ENCODE peak calls at places on chromosomes 2 and 18, in four cellular contexts. One of them, this sample, is unnamed.

GRCh38 chr18:11324956-11325873 is 175.8 kb upstream of the PIEZO2 start:
- DNase-seq in keratinocyte: no peak
- DNase-seq in HFF-Myc: peak; percentile 71
- DNase-seq in cardiac muscle cell: no peak
- DNase-seq in this sample: peak; percentile 67

GRCh38 chr2:206989306-206989705 is 50.0 kb downstream of the CPO start:
- DNase-seq in keratinocyte: no peak
- DNase-seq in HFF-Myc: no peak
- DNase-seq in cardiac muscle cell: peak; percentile 60
- DNase-seq in this sample: no peak

GRCh38 chr18:44182363-44182762 is 498.3 kb upstream of the SETBP1 start:
- DNase-seq in keratinocyte: no peak
- DNase-seq in HFF-Myc: no peak
- DNase-seq in cardiac muscle cell: no peak
- DNase-seq in this sample: no peak

GRCh38 chr18:23703057-23703986 is 14.1 kb downstream of the LAMA3 start:
- DNase-seq in keratinocyte: no peak
- DNase-seq in HFF-Myc: peak; percentile 59
- DNase-seq in cardiac muscle cell: peak; percentile 27
- DNase-seq in this sample: no peak

GRCh38 chr2:176494949-176495353 is 225.7 kb downstream of the MTX2 start:
- DNase-seq in keratinocyte: no peak
- DNase-seq in HFF-Myc: no peak
- DNase-seq in cardiac muscle cell: no peak
- DNase-seq in this sample: no peak

GRCh38 chr2:98158305-98158704 is 71.3 kb downstream of the VWA3B start:
- DNase-seq in keratinocyte: no peak
- DNase-seq in HFF-Myc: no peak
- DNase-seq in cardiac muscle cell: peak; percentile 67
- DNase-seq in this sample: no peak

GRCh38 chr18:31255953-31256352 is 62.0 kb upstream of the DSG1 start:
- DNase-seq in keratinocyte: peak; percentile 49
- DNase-seq in HFF-Myc: no peak
- DNase-seq in cardiac muscle cell: no peak
- DNase-seq in this sample: no peak

GRCh38 chr18:24656571-24656971 is 196.1 kb downstream of the HRH4 start:
- DNase-seq in keratinocyte: no peak
- DNase-seq in HFF-Myc: no peak
- DNase-seq in cardiac muscle cell: no peak
- DNase-seq in this sample: no peak

GRCh38 chr2:60534034-60534393 is 19.4 kb downstream of the BCL11A start:
- DNase-seq in keratinocyte: no peak
- DNase-seq in HFF-Myc: no peak
- DNase-seq in cardiac muscle cell: no peak
- DNase-seq in this sample: no peak

GRCh38 chr2:140892429-140892828 is 1238.4 kb downstream of the LRP1B start:
- DNase-seq in keratinocyte: no peak
- DNase-seq in HFF-Myc: no peak
- DNase-seq in cardiac muscle cell: no peak
- DNase-seq in this sample: peak; percentile 36

GRCh38 chr2:64914735-64915509 is 74.3 kb upstream of the SLC1A4 start:
- DNase-seq in keratinocyte: no peak
- DNase-seq in HFF-Myc: peak; percentile 36
- DNase-seq in cardiac muscle cell: no peak
- DNase-seq in this sample: no peak

GRCh38 chr2:112031916-112032582 is 23.0 kb upstream of the TMEM87B start:
- DNase-seq in keratinocyte: no peak
- DNase-seq in HFF-Myc: no peak
- DNase-seq in cardiac muscle cell: peak; percentile 6
- DNase-seq in this sample: no peak

GRCh38 chr2:199833525-199833924 is 17.5 kb downstream of the FTCDNL1 start:
- DNase-seq in keratinocyte: no peak
- DNase-seq in HFF-Myc: no peak
- DNase-seq in cardiac muscle cell: no peak
- DNase-seq in this sample: no peak

GRCh38 chr2:207432471-207432870 is 97.3 kb upstream of the CREB1 start:
- DNase-seq in keratinocyte: no peak
- DNase-seq in HFF-Myc: peak; percentile 16
- DNase-seq in cardiac muscle cell: no peak
- DNase-seq in this sample: peak; percentile 34

GRCh38 chr18:50203801-50204604 is 9.1 kb upstream of the MYO5B start:
- DNase-seq in keratinocyte: no peak
- DNase-seq in HFF-Myc: no peak
- DNase-seq in cardiac muscle cell: peak; percentile 82
- DNase-seq in this sample: no peak

GRCh38 chr18:29874519-29875098 is 1167.9 kb downstream of the DSC3 start:
- DNase-seq in keratinocyte: peak; percentile 5
- DNase-seq in HFF-Myc: peak; percentile 11
- DNase-seq in cardiac muscle cell: peak; percentile 51
- DNase-seq in this sample: no peak

GRCh38 chr2:39379643-39380524 is 57.2 kb downstream of the MAP4K3 start:
- DNase-seq in keratinocyte: no peak
- DNase-seq in HFF-Myc: peak; percentile 41
- DNase-seq in cardiac muscle cell: peak; percentile 57
- DNase-seq in this sample: peak; percentile 7

DNA sequence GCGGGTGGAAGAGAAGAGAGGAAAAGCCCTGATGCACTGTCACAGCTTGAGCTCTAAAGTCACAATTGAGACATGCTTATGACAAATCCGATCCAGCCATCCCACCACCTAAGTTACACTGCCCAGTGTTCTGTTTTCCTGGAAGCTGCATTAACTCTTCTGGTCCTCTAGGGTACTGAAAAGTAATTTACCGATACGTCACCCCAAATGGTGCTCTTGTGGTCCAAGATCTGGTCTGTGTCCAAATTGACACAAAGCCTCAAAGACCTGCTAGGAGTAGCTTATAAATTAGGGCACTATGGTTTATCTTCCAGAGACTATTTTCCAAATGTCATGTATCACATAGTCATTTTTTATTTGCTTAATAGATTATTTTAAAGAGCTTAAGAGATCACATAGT is 186.7 kb upstream of the ETAA1 start:
- DNase-seq in keratinocyte: no peak
- DNase-seq in HFF-Myc: no peak
- DNase-seq in cardiac muscle cell: no peak
- DNase-seq in this sample: no peak
- TF ChIP-seq CTCF in keratinocyte: no peak
- TF ChIP-seq CTCF in HFF-Myc: no peak
- TF ChIP-seq CTCF in cardiac muscle cell: no peak
- TF ChIP-seq CTCF in this sample: no peak

GRCh38 chr2:234454433-234454832 is 42.4 kb downstream of the ARL4C start:
- DNase-seq in keratinocyte: no peak
- DNase-seq in HFF-Myc: no peak
- DNase-seq in cardiac muscle cell: no peak
- DNase-seq in this sample: no peak
- H3K4me3 ChIP-seq in keratinocyte: no peak overlapping the region
- H3K4me3 ChIP-seq in HFF-Myc: no peak overlapping the region
- H3K4me3 ChIP-seq in cardiac muscle cell: no peak overlapping the region
- H3K4me3 ChIP-seq in this sample: no peak overlapping the region

GRCh38 chr18:78241535-78242306 is 737.9 kb upstream of the SALL3 start:
- DNase-seq in keratinocyte: no peak
- DNase-seq in HFF-Myc: no peak
- DNase-seq in cardiac muscle cell: no peak
- DNase-seq in this sample: no peak
- TF ChIP-seq CTCF in keratinocyte: no peak
- TF ChIP-seq CTCF in HFF-Myc: no peak
- TF ChIP-seq CTCF in cardiac muscle cell: no peak
- TF ChIP-seq CTCF in this sample: no peak

DNA sequence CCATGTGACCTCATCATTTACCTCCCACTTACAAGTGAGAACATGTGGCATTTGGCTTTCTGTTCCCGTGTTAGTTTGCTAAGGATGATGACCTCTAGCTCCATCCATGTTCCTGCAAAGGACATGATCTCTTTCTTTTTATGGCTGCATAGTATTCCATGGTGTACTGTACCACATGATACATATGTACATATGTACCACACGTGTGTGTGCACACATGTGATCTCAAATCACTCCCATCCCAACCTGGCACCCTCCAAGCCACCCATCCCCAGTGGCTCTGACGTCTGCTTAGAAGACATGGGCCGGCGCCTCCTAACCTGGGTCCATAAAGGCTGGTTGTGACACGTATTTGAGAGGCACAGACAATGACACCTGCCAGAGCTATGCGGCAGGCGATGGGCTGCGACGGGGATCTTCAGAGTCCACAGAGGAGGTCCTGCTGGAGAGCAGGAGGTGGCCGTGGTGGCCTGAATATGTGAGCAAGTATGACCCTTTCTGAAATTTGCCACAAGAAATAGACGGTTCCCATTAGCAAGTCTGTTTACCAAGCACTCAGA is 8.8 kb upstream of the SALL3 start:
- DNase-seq in keratinocyte: no peak
- DNase-seq in HFF-Myc: no peak
- DNase-seq in cardiac muscle cell: no peak
- DNase-seq in this sample: no peak
- H3K4me3 ChIP-seq in keratinocyte: no peak overlapping the region
- H3K4me3 ChIP-seq in HFF-Myc: no peak overlapping the region
- H3K4me3 ChIP-seq in cardiac muscle cell: no peak overlapping the region
- H3K4me3 ChIP-seq in this sample: no peak overlapping the region

DNA sequence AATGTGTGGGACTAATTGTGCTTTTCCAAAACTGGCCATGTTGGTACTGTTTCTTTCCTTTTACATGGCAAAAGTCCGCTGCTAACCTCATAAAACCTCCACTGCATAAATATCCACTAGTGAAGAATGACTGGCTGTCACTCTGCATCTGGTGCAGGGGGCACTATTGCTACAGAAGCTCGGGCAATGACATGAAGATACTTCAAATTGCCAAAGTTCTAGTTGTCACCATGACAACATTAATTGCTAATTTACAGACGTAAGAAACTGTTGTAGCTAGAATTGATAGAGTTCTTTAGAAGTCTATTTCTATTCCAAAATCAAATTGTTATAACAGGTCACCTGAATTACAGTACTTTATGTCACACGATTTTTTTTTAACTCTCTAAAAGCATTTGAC is 861 bp downstream of the CFAP210 start:
- DNase-seq in keratinocyte: no peak
- DNase-seq in HFF-Myc: no peak
- DNase-seq in cardiac muscle cell: no peak
- DNase-seq in this sample: no peak
- TF ChIP-seq CTCF in keratinocyte: no peak
- TF ChIP-seq CTCF in HFF-Myc: no peak
- TF ChIP-seq CTCF in cardiac muscle cell: peak; percentile 2
- TF ChIP-seq CTCF in this sample: peak; percentile 8

GRCh38 chr2:37389984-37390765 is 45.7 kb downstream of the QPCT start:
- DNase-seq in keratinocyte: no peak
- DNase-seq in HFF-Myc: peak; percentile 87
- DNase-seq in cardiac muscle cell: no peak
- DNase-seq in this sample: no peak

GRCh38 chr2:37394986-37395555 is 50.6 kb downstream of the QPCT start:
- DNase-seq in keratinocyte: no peak
- DNase-seq in HFF-Myc: no peak
- DNase-seq in cardiac muscle cell: no peak
- DNase-seq in this sample: no peak

GRCh38 chr2:37390777-37391176 is 46.3 kb downstream of the QPCT start:
- DNase-seq in keratinocyte: no peak
- DNase-seq in HFF-Myc: no peak
- DNase-seq in cardiac muscle cell: no peak
- DNase-seq in this sample: no peak

GRCh38 chr2:37394263-37394662 is 49.8 kb downstream of the QPCT start:
- DNase-seq in keratinocyte: no peak
- DNase-seq in HFF-Myc: no peak
- DNase-seq in cardiac muscle cell: no peak
- DNase-seq in this sample: no peak

DNA sequence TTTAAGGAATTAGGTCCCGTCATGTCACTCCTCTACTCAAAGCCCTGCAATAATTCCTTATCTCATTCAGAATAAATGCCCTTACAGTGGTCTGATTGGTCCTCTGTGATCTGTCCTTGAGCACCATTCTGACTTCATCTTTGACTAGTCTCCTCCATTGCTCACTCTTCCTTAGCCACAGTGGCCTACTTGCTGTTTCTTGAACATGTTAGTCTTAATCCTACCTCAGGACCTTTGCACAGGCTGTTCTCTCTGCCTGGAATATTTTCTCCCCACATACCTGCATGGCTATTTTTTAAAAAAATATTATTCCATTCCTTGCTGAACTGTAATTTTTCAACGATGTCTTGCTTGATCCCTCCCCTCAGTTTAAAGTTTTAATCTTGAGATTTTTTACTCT is 48.0 kb downstream of the QPCT start:
- DNase-seq in keratinocyte: no peak
- DNase-seq in HFF-Myc: no peak
- DNase-seq in cardiac muscle cell: no peak
- DNase-seq in this sample: no peak
- H3K4me3 ChIP-seq in keratinocyte: no peak overlapping the region
- H3K4me3 ChIP-seq in HFF-Myc: no peak overlapping the region
- H3K4me3 ChIP-seq in cardiac muscle cell: no peak overlapping the region
- H3K4me3 ChIP-seq in this sample: no peak overlapping the region

DNA sequence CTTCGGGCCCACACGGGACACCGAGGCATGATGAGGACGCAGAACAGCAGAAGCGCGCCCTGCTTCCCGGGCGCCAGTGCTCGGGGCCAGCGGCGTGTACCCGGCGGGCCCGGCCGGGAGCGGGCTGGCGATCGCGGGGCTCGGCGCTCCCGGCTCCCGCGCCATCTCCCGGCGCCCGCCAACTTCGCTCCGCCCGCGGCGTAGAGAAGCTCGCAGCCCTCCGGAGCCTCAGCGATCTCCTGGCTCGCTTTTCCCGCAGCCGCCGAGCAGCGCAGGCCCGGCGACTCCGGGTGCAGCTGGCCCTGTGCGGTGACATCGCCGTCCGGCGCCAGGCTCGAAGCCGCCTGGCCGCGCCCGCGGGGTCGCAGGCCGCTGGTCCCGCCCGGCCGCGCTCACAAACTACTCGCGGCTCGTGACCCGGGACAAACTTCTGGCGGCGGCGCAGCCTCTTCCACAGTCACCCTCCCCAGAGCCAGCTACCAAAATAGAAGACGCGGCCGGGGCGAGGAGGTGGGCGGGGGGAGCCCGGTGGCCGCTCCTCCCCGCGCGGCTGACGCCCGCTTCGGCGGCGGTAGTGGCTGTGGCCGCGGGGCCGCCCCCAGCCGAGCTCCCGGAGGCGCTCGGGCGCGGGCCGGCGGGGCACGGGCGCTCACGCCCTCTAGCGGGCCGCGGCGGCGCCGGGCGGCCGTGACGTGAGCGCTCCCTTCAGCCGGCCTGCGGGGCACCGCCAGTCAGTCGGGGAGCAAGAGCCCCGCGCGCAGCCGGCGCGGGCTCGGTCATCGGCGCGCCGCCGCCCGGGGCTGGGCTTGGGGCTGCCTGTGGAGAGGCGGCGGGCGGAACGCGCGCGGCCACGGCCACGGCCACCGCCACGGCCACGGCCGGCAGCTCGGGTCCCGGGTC is at the start of gene PTPRM:
- DNase-seq in keratinocyte: no peak
- DNase-seq in HFF-Myc: no peak
- DNase-seq in cardiac muscle cell: peak; percentile 94
- DNase-seq in this sample: no peak
- TF ChIP-seq CTCF in keratinocyte: no peak
- TF ChIP-seq CTCF in HFF-Myc: no peak
- TF ChIP-seq CTCF in cardiac muscle cell: peak; percentile 7
- TF ChIP-seq CTCF in this sample: peak; percentile 39

This sample was measured in AG04449.